ENCODE peak calls at places on chromosomes 5 and 9, in nine cellular contexts. Z is hepatocyte; N is cardiac muscle cell; I is CD4-positive, alpha-beta memory T cell; S is DND-41; B is neuronal stem cell; K is body of pancreas; Y is heart left ventricle; H is psoas muscle. E is an unnamed sample. For H3K4me1 and H3K36me3, the result is how much of the 10 kb centered on the place peaks cover.

GRCh38 chr5:169325273-169325672 is 24.3 kb upstream of the SLIT3 start:
- DNase-seq in B (no peak), Y (no peak), N (no peak), H (no peak), S (no peak), I (no peak), Z (peak), K (no peak), E (no peak)

GRCh38 chr9:93261735-93262523 is 78.0 kb downstream of the WNK2 start:
- DNase-seq in B (no peak), H (peak), N (no peak), S (peak), I (no peak), Y (peak), Z (peak), K (peak), E (no peak)

GRCh38 chr9:107749787-107750444 is 260.3 kb upstream of the KLF4 start:
- DNase-seq in Y (peak), H (peak), S (no peak), B (no peak), I (no peak), N (peak), K (peak), Z (peak), E (peak)

GRCh38 chr9:107693620-107694326 is 204.2 kb upstream of the KLF4 start:
- DNase-seq in N (no peak), Z (no peak), I (no peak), K (no peak), S (no peak), B (no peak), Y (no peak), H (no peak), E (no peak)

GRCh38 chr5:150085191-150085912 is 1.0 kb downstream of the CSF1R start:
- DNase-seq in Z (no peak), N (no peak), S (no peak), K (no peak), Y (no peak), B (no peak), H (no peak), I (no peak), E (no peak)

GRCh38 chr5:163503106-163504090 is 2.0 kb upstream of the MAT2B start:
- DNase-seq in I (peak), B (peak), H (peak), Z (peak), Y (peak), S (peak), K (peak), N (peak), E (peak)

GRCh38 chr9:93600504-93600903 is 24.1 kb downstream of the PHF2 start:
- DNase-seq in H (peak), Y (no peak), S (peak), B (no peak), N (no peak), K (no peak), Z (no peak), I (no peak), E (no peak)

GRCh38 chr5:75053286-75054109 is 1.1 kb upstream of the GCNT4 start:
- DNase-seq in S (peak), B (peak), I (peak), Z (peak), K (peak), N (peak), H (peak), Y (peak), E (peak)

GRCh38 chr9:69324549-69325401 is at the start of gene ENTREP1:
- DNase-seq in K (peak), N (peak), Z (peak), S (no peak), B (peak), H (peak), Y (peak), I (no peak), E (peak)

GRCh38 chr9:72363908-72364678 is 915 bp downstream of the ZFAND5 start:
- DNase-seq in K (peak), Y (peak), N (peak), B (peak), I (peak), H (peak), S (peak), Z (peak), E (peak)

GRCh38 chr9:6802926-6803325 is 45.2 kb downstream of the KDM4C start:
- DNase-seq in I (no peak), H (no peak), S (no peak), Y (no peak), K (no peak), Z (no peak), N (no peak), B (no peak), E (no peak)

GRCh38 chr5:123090641-123091257 is 1.7 kb downstream of the PRDM6 start:
- DNase-seq in Z (no peak), B (no peak), K (no peak), Y (no peak), I (no peak), H (no peak), S (no peak), N (no peak), E (no peak)

GRCh38 chr5:7209583-7210139 is 186.3 kb upstream of the ADCY2 start:
- DNase-seq in Z (no peak), B (no peak), S (no peak), H (no peak), N (no peak), I (no peak), Y (no peak), K (peak), E (no peak)

GRCh38 chr5:60260658-60261057 is 367.1 kb upstream of the PDE4D start:
- DNase-seq in I (no peak), H (no peak), N (no peak), Y (no peak), K (no peak), B (no peak), S (no peak), Z (no peak), E (no peak)

GRCh38 chr5:138601444-138601843 is 26.2 kb upstream of the HSPA9 start:
- DNase-seq in S (no peak), K (peak), I (no peak), H (no peak), N (peak), Z (peak), B (no peak), Y (no peak), E (peak)

GRCh38 chr9:91714020-91714721 is 235.9 kb downstream of the ROR2 start:
- DNase-seq in S (no peak), N (peak), I (no peak), Z (peak), B (peak), K (peak), H (peak), Y (peak), E (peak)

GRCh38 chr5:26237489-26237888 is 800.9 kb downstream of the CDH9 start:
- DNase-seq in H (no peak), I (no peak), N (no peak), Y (no peak), B (no peak), Z (no peak), S (no peak), K (no peak), E (no peak)

GRCh38 chr5:149583394-149583793 is 2.1 kb downstream of the ARHGEF37 start:
- DNase-seq in I (no peak), Z (peak), N (peak), Y (no peak), H (no peak), B (no peak), K (peak), S (no peak), E (no peak)

GRCh38 chr5:141475625-141476131 is at the start of gene PCDHGC3:
- DNase-seq in N (peak), K (peak), Y (peak), H (peak), B (no peak), I (no peak), Z (peak), S (peak), E (peak)

GRCh38 chr9:38386319-38386895 is 6.1 kb upstream of the ALDH1B1 start:
- DNase-seq in B (no peak), N (no peak), Y (no peak), K (peak), Z (peak), S (no peak), H (no peak), I (no peak), E (no peak)

GRCh38 chr9:126705311-126705766 is 91.6 kb downstream of the LMX1B start:
- DNase-seq in K (peak), B (peak), Y (peak), H (peak), I (peak), Z (peak), N (peak), S (peak), E (peak)

GRCh38 chr5:76851713-76852369 is 2.0 kb downstream of the S100Z start:
- DNase-seq in S (no peak), H (no peak), N (peak), Z (no peak), B (no peak), I (no peak), K (no peak), Y (peak), E (no peak)

GRCh38 chr5:82642313-82642712 is 364.2 kb upstream of the RPS23 start:
- DNase-seq in I (no peak), N (no peak), K (no peak), Y (no peak), S (no peak), Z (no peak), B (no peak), H (no peak), E (no peak)

GRCh38 chr5:76544268-76544926 is 78.8 kb downstream of the F2RL2 start:
- DNase-seq in B (peak), Z (peak), N (peak), S (no peak), Y (no peak), H (no peak), K (peak), I (peak), E (no peak)

DNA sequence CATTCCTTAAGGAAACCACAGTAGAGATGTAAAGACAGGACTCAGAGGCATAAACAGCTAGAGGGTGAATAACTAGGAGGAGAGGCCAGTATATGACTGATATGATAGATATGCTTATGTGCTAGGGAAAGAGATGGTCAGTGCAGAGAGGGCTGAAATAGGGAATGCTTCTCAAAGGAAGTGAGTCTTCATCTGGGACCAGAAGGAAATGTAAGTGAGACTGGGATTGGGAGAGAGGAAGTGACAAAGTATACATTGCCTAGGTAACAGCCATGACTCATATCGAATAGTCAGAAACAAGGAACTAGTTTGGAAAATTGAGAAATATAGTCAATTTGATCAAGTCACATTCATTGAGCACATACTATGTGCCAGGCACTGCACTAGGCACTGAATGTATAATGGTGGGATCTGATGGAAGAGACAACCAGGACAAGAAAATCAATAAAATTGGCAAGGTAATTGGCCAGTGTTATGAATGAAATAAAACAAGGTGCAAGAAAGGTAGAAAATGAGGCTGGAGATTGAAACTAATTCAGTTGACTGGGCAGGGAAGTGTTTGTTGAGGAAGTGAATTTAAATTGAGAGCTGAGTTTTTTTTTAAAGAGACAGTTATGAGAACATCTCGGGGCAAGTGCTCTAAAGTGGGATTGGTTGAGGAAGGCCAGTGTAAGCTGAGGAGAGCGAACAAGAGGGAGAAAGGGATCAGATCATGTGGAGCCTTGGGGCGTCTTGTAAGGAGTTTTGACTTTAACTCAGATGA is 4.3 kb downstream of the ERAP2 start:
- DNase-seq in I (no peak), Z (no peak), H (no peak), K (no peak), N (peak), S (no peak), Y (no peak), B (no peak), E (no peak)
- H3K4me1 ChIP-seq in I (half or more), Z (under half), H (under half), K (under half), N (under half), S (half or more), Y (under half), B (under half), E (under half)

GRCh38 chr5:139669681-139670368 is 21.7 kb downstream of the CXXC5 start:
- DNase-seq in B (no peak), Y (peak), Z (no peak), N (no peak), I (no peak), K (peak), H (no peak), S (peak), E (peak)

GRCh38 chr5:139667730-139668063 is 19.5 kb downstream of the CXXC5 start:
- DNase-seq in I (no peak), H (no peak), K (peak), Y (no peak), Z (no peak), S (no peak), B (no peak), N (peak), E (no peak)

GRCh38 chr5:139670369-139671095 is 22.4 kb downstream of the CXXC5 start:
- DNase-seq in K (peak), Y (no peak), B (no peak), Z (no peak), S (peak), H (no peak), N (no peak), I (no peak), E (no peak)

GRCh38 chr5:139668064-139668880 is 20.1 kb downstream of the CXXC5 start:
- DNase-seq in N (peak), Y (peak), I (peak), H (peak), Z (peak), B (no peak), S (no peak), K (peak), E (no peak)

DNA sequence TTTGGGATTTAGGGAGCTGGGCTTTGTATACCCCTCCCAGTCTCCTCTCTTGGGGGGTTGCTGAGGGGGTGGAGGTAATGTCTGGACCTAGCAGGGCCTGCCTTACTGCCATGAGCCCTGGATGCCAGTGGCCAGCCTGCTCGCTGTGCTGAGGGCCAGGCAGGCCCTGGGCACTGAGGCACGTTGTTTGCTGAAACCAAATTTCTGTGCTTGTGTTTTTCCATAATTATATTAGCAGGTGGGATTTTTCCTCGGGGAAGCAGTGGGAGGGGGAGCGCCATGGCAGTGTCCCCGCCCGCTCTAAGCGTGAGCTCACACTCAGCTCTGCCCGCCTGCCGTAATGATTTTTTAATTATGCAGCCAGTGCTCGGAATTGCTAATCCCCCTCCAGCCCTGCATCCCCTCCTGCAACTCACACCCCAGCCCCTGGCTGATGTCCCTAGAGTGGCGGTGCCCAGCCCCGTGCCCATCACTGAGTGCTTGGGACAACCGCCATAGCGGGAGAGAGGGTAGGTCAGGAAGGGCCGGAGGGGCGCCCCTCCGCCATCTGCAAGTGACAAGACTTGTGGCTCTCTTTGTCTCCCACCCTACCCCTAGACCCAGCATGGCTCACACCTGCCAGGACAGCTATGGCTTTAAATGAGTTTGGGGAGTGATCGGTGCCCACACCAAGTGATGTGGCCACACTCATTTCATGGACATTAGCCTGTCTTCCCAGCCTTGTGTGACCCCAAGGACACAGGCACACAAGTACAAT is 21.0 kb downstream of the CXXC5 start:
- DNase-seq in H (no peak), K (peak), B (no peak), Y (no peak), S (no peak), N (no peak), Z (no peak), I (no peak), E (no peak)
- H3K36me3 ChIP-seq in H (under half), K (under half), B (under half), Y (under half), S (under half), N (under half), Z (under half), I (under half), E (under half)

GRCh38 chr5:20367178-20367577 is 379.2 kb upstream of the CDH18 start:
- DNase-seq in Z (no peak), K (peak), B (no peak), H (no peak), Y (no peak), N (no peak), S (no peak), I (no peak), E (no peak)
- H3K4me1 ChIP-seq in Z (under half), K (under half), B (under half), H (under half), Y (under half), N (under half), S (under half), I (under half), E (under half)

DNA sequence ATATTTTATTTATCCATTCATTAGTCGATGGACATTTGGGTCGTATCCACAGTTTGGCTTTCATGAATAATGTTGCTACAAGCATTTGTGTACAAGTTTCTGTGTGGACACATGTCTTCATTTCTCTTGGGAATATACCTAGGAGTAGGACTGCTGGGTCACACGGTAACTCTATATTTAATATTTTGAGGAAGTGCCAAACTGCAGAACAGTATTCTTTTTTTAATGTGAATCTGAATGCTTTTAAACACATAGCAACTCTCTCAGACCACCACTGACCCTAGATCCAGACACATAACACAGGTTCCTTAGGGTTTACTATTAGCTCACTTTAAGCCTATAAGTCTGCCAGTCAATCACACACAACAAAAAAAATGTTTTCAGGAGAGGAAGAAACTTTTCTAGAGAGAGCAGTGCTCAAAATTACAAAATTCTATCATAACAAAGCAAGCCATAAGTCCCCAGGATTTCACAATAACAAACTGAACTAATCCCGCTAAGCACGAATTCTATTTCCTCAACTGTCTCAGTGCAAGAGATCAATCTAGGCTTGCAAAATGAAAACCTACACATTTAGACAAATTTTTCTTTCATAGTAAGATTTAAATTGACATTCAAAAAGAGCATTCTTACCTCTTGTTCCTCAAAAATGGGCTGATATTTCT is 41.8 kb upstream of the GABBR2 start:
- DNase-seq in K (no peak), Z (no peak), B (no peak), S (no peak), Y (no peak), N (no peak), I (no peak), H (no peak), E (no peak)
- H3K36me3 ChIP-seq in K (under half), Z (under half), B (half or more), S (under half), Y (under half), N (under half), I (under half), H (under half), E (under half)

GRCh38 chr9:125121156-125121555 is 22.2 kb downstream of the SCAI start:
- DNase-seq in I (no peak), N (no peak), Z (no peak), K (no peak), Y (no peak), B (no peak), H (no peak), S (peak), E (no peak)
- H3K4me1 ChIP-seq in I (under half), N (under half), Z (under half), K (under half), Y (under half), B (under half), H (under half), S (half or more), E (under half)

DNA sequence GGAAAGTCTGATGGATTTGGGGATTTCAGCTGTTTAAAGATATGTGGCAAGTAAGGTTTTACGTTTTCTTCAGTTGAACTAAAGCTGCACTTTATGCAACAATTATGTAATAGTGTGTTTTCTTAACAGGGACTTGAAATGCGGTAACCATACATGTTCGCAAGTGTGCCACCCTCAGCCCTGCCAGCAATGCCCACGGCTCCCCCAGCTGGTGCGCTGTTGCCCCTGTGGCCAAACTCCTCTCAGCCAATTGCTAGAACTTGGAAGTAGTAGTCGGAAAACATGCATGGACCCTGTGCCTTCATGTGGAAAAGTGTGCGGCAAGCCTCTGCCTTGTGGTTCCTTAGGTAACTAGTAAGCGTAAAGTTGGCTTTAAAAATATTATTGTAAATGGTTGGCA is 28.5 kb downstream of the NFX1 start:
- DNase-seq in B (no peak), S (no peak), Z (no peak), H (no peak), I (no peak), Y (no peak), N (no peak), K (no peak), E (no peak)
- H3K36me3 ChIP-seq in B (half or more), S (half or more), Z (under half), H (under half), I (half or more), Y (half or more), N (half or more), K (under half), E (under half)

GRCh38 chr5:17225551-17225950 is 8.1 kb downstream of the BASP1 start:
- DNase-seq in H (no peak), S (no peak), Y (no peak), B (no peak), K (no peak), I (no peak), N (no peak), Z (no peak), E (no peak)
- H3K4me1 ChIP-seq in H (under half), S (under half), Y (under half), B (under half), K (under half), I (under half), N (under half), Z (under half), E (under half)

GRCh38 chr9:130634801-130635200 is 29.6 kb upstream of the PRDM12 start:
- DNase-seq in K (no peak), Z (no peak), B (no peak), H (peak), Y (no peak), I (no peak), S (no peak), N (no peak), E (no peak)
- H3K36me3 ChIP-seq in K (under half), Z (under half), B (half or more), H (under half), Y (half or more), I (under half), S (half or more), N (under half), E (under half)